ENCODE peak calls at places on chromosomes 6 and 20, in nine cellular contexts. Y is AG04449; U is stimulated activated CD4-positive, alpha-beta T cell treated with anti-CD3 and anti-CD28 coated beads, Interleukin-2, amount 100 ng/mL, for 48 hours; L is SHP77; O is endothelial cell of umbilical vein; A is HEK293T; D is activated T-helper 1 cell treated with anti-CD3 and anti-CD28 coated beads, Interleukin-2, amount 50 U/mL, for 16 hours; K is NCI-H1092 treated with DMSO at 0.1 percent for 48 hours; M is prostate gland. Q is an unnamed sample.

GRCh38 chr20:23959054-23959453 is 29.5 kb downstream of the GGTLC1 start:
- DNase-seq in Y (no peak), U (no peak), L (no peak), O (no peak), A (no peak), D (no peak), K (no peak), M (no peak), Q (no peak)

GRCh38 chr6:101413773-101414172 is 20.3 kb downstream of the GRIK2 start:
- DNase-seq in Y (no peak), U (no peak), L (no peak), O (no peak), A (no peak), D (no peak), K (no peak), M (no peak), Q (no peak)

GRCh38 chr20:63327229-63327745 is 33.9 kb downstream of the CHRNA4 start:
- DNase-seq in Y (no peak), U (no peak), L (no peak), O (no peak), A (no peak), D (no peak), K (no peak), M (no peak), Q (no peak)

GRCh38 chr6:100948381-100949133 is 67.4 kb upstream of the ASCC3 start:
- DNase-seq in Y (no peak), U (no peak), L (no peak), O (no peak), A (no peak), D (no peak), K (no peak), M (no peak), Q (no peak)

GRCh38 chr6:4772750-4773149 is 3.5 kb upstream of the CDYL start:
- DNase-seq in Y (no peak), U (no peak), L (no peak), O (no peak), A (no peak), D (no peak), K (no peak), M (no peak), Q (no peak)

GRCh38 chr20:49413677-49414076 is 68.8 kb downstream of the KCNB1 start:
- DNase-seq in Y (no peak), U (no peak), L (no peak), O (no peak), A (no peak), D (no peak), K (no peak), M (no peak), Q (no peak)

GRCh38 chr6:107064579-107065065 is 36.6 kb downstream of the MTRES1 start:
- DNase-seq in Y (no peak), U (peak), L (no peak), O (peak), A (no peak), D (no peak), K (no peak), M (no peak), Q (peak)

GRCh38 chr20:24991897-24992419 is 593 bp downstream of the APMAP start:
- DNase-seq in Y (no peak), U (no peak), L (peak), O (no peak), A (peak), D (no peak), K (peak), M (no peak), Q (no peak)

GRCh38 chr20:37796121-37796520 is 102.3 kb downstream of the CTNNBL1 start:
- DNase-seq in Y (no peak), U (no peak), L (no peak), O (no peak), A (no peak), D (no peak), K (no peak), M (no peak), Q (no peak)

GRCh38 chr20:6185268-6185667 is 62.4 kb upstream of the FERMT1 start:
- DNase-seq in Y (no peak), U (no peak), L (no peak), O (no peak), A (no peak), D (no peak), K (no peak), M (no peak), Q (no peak)

GRCh38 chr6:84224251-84224650 is 3.2 kb downstream of the CEP162 start:
- DNase-seq in Y (peak), U (no peak), L (no peak), O (no peak), A (no peak), D (no peak), K (no peak), M (no peak), Q (no peak)

GRCh38 chr6:161727063-161727462 is 453.2 kb upstream of the AGPAT4 start:
- DNase-seq in Y (no peak), U (no peak), L (no peak), O (no peak), A (no peak), D (no peak), K (no peak), M (no peak), Q (no peak)

GRCh38 chr6:130913119-130913518 is 85.9 kb downstream of the SMLR1 start:
- DNase-seq in Y (no peak), U (peak), L (no peak), O (no peak), A (no peak), D (no peak), K (no peak), M (no peak), Q (peak)

GRCh38 chr6:52557389-52558265 is 19.2 kb downstream of the TRAM2 start:
- DNase-seq in Y (no peak), U (no peak), L (no peak), O (no peak), A (no peak), D (no peak), K (no peak), M (no peak), Q (no peak)

GRCh38 chr6:28673800-28674671 is 148.4 kb downstream of the GPX5 start:
- DNase-seq in Y (peak), U (peak), L (peak), O (peak), A (peak), D (no peak), K (peak), M (no peak), Q (no peak)

GRCh38 chr6:168713839-168714238 is 272.9 kb downstream of the SMOC2 start:
- DNase-seq in Y (no peak), U (no peak), L (peak), O (no peak), A (peak), D (no peak), K (no peak), M (no peak), Q (no peak)

GRCh38 chr6:158849899-158850806 is 31.0 kb upstream of the EZR start:
- DNase-seq in Y (peak), U (peak), L (peak), O (peak), A (no peak), D (no peak), K (peak), M (peak), Q (peak)

GRCh38 chr20:33299111-33299603 is 16.1 kb downstream of the BPIFB1 start:
- DNase-seq in Y (no peak), U (peak), L (peak), O (peak), A (peak), D (peak), K (peak), M (peak), Q (peak)

GRCh38 chr6:13712485-13712990 is 903 bp upstream of the RANBP9 start:
- DNase-seq in Y (no peak), U (no peak), L (no peak), O (peak), A (no peak), D (no peak), K (no peak), M (no peak), Q (peak)

GRCh38 chr6:52517502-52518278 is 59.2 kb downstream of the TRAM2 start:
- DNase-seq in Y (no peak), U (peak), L (peak), O (peak), A (peak), D (no peak), K (no peak), M (peak), Q (no peak)

GRCh38 chr6:166257911-166258318 is 50.3 kb downstream of the PRR18 start:
- DNase-seq in Y (no peak), U (no peak), L (no peak), O (no peak), A (no peak), D (peak), K (no peak), M (no peak), Q (no peak)

GRCh38 chr6:157246048-157246630 is 77.2 kb downstream of the TMEM242 start:
- DNase-seq in Y (no peak), U (no peak), L (no peak), O (no peak), A (no peak), D (no peak), K (peak), M (no peak), Q (no peak)

GRCh38 chr6:151044465-151045441 is 179.3 kb downstream of the MTHFD1L start:
- DNase-seq in Y (peak), U (no peak), L (peak), O (peak), A (no peak), D (no peak), K (peak), M (peak), Q (no peak)

GRCh38 chr6:138001750-138002349 is 105.4 kb downstream of the PERP start:
- DNase-seq in Y (no peak), U (peak), L (peak), O (peak), A (peak), D (peak), K (peak), M (peak), Q (peak)

GRCh38 chr20:43959079-43959919 is 44.6 kb downstream of the TOX2 start:
- DNase-seq in Y (no peak), U (no peak), L (no peak), O (peak), A (no peak), D (no peak), K (peak), M (no peak), Q (peak)

GRCh38 chr6:78505178-78505577 is 362.2 kb upstream of the IRAK1BP1 start:
- DNase-seq in Y (no peak), U (no peak), L (no peak), O (no peak), A (no peak), D (no peak), K (no peak), M (no peak), Q (no peak)

GRCh38 chr6:33057222-33058150 is 16.0 kb downstream of the HLA-DPA1 start:
- DNase-seq in Y (no peak), U (no peak), L (no peak), O (no peak), A (no peak), D (no peak), K (no peak), M (no peak), Q (no peak)

GRCh38 chr20:48945840-48946514 is 24.5 kb downstream of the ARFGEF2 start:
- DNase-seq in Y (no peak), U (no peak), L (no peak), O (peak), A (no peak), D (no peak), K (no peak), M (peak), Q (no peak)

GRCh38 chr20:33450867-33451266 is 7.3 kb upstream of the SNTA1 start:
- DNase-seq in Y (no peak), U (no peak), L (no peak), O (no peak), A (no peak), D (no peak), K (no peak), M (no peak), Q (no peak)

GRCh38 chr6:134853111-134854055 is 96.5 kb downstream of the ALDH8A1 start:
- DNase-seq in Y (no peak), U (no peak), L (no peak), O (no peak), A (no peak), D (no peak), K (no peak), M (no peak), Q (no peak)